ENCODE peak calls at places on chromosomes 3 and 15, in eight cellular contexts. One of them, this sample, is unnamed.

GRCh38 chr3:126358038-126358815 is 1.0 kb upstream of the KLF15 start:
- DNase-seq in Peyer's patch: no peak
- DNase-seq in BE2C: no peak
- DNase-seq in effector memory CD4-positive, alpha-beta T cell: no peak
- DNase-seq in astrocyte: no peak
- DNase-seq in neuronal stem cell: peak; percentile 51
- DNase-seq in skeletal muscle cell: no peak
- DNase-seq in fibroblast of villous mesenchyme: peak; percentile 10
- DNase-seq in this sample: no peak

GRCh38 chr15:71691700-71692417 is 118.5 kb upstream of the NR2E3 start:
- DNase-seq in Peyer's patch: no peak
- DNase-seq in BE2C: no peak
- DNase-seq in effector memory CD4-positive, alpha-beta T cell: no peak
- DNase-seq in astrocyte: peak; percentile 97
- DNase-seq in neuronal stem cell: no peak
- DNase-seq in skeletal muscle cell: peak; percentile 84
- DNase-seq in fibroblast of villous mesenchyme: peak; percentile 97
- DNase-seq in this sample: peak; percentile 93

GRCh38 chr15:96321422-96322391 is 8.8 kb upstream of the NR2F2 start:
- DNase-seq in Peyer's patch: no peak
- DNase-seq in BE2C: no peak
- DNase-seq in effector memory CD4-positive, alpha-beta T cell: no peak
- DNase-seq in astrocyte: peak; percentile 44
- DNase-seq in neuronal stem cell: peak; percentile 44
- DNase-seq in skeletal muscle cell: no peak
- DNase-seq in fibroblast of villous mesenchyme: peak; percentile 56
- DNase-seq in this sample: no peak

GRCh38 chr3:132661120-132661519 is 991 bp downstream of the UBA5 start:
- DNase-seq in Peyer's patch: no peak
- DNase-seq in BE2C: no peak
- DNase-seq in effector memory CD4-positive, alpha-beta T cell: no peak
- DNase-seq in astrocyte: no peak
- DNase-seq in neuronal stem cell: no peak
- DNase-seq in skeletal muscle cell: no peak
- DNase-seq in fibroblast of villous mesenchyme: no peak
- DNase-seq in this sample: no peak

GRCh38 chr15:72706266-72706665 is 20.3 kb downstream of the BBS4 start:
- DNase-seq in Peyer's patch: no peak
- DNase-seq in BE2C: no peak
- DNase-seq in effector memory CD4-positive, alpha-beta T cell: no peak
- DNase-seq in astrocyte: peak; percentile 38
- DNase-seq in neuronal stem cell: no peak
- DNase-seq in skeletal muscle cell: no peak
- DNase-seq in fibroblast of villous mesenchyme: no peak
- DNase-seq in this sample: no peak

GRCh38 chr15:50262533-50262932 is 3.0 kb downstream of the HDC start:
- DNase-seq in Peyer's patch: no peak
- DNase-seq in BE2C: no peak
- DNase-seq in effector memory CD4-positive, alpha-beta T cell: peak; percentile 28
- DNase-seq in astrocyte: no peak
- DNase-seq in neuronal stem cell: no peak
- DNase-seq in skeletal muscle cell: no peak
- DNase-seq in fibroblast of villous mesenchyme: no peak
- DNase-seq in this sample: no peak

GRCh38 chr3:100516843-100517242 is 24.4 kb downstream of the TMEM45A start:
- DNase-seq in Peyer's patch: no peak
- DNase-seq in BE2C: no peak
- DNase-seq in effector memory CD4-positive, alpha-beta T cell: no peak
- DNase-seq in astrocyte: peak; percentile 48
- DNase-seq in neuronal stem cell: no peak
- DNase-seq in skeletal muscle cell: no peak
- DNase-seq in fibroblast of villous mesenchyme: peak; percentile 40
- DNase-seq in this sample: no peak

GRCh38 chr15:43511012-43511885 is 6.2 kb upstream of the MAP1A start:
- DNase-seq in Peyer's patch: no peak
- DNase-seq in BE2C: peak; percentile 72
- DNase-seq in effector memory CD4-positive, alpha-beta T cell: no peak
- DNase-seq in astrocyte: no peak
- DNase-seq in neuronal stem cell: no peak
- DNase-seq in skeletal muscle cell: no peak
- DNase-seq in fibroblast of villous mesenchyme: no peak
- DNase-seq in this sample: no peak

DNA sequence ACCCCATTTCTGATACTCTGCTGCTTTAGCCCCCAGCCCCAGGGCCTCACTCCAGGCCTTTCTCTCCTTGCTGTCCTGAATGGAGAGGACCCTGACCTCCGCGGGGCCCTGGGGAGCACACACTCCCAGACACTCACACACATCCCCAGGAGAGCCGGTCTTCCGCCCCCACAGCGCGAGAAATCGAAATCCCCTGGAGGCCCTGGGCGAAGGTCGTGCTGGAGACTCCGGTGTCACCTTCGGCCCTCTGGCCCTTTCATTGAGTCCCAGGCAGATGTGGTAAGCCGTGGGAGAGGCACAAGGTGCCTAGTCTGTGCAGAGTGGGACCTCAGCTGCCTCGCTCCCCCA is 844 bp upstream of the GOLGA8B start:
- DNase-seq in Peyer's patch: no peak
- DNase-seq in BE2C: peak; percentile 21
- DNase-seq in effector memory CD4-positive, alpha-beta T cell: no peak
- DNase-seq in astrocyte: no peak
- DNase-seq in neuronal stem cell: peak; percentile 12
- DNase-seq in skeletal muscle cell: no peak
- DNase-seq in fibroblast of villous mesenchyme: no peak
- DNase-seq in this sample: no peak
- H3K4me3 ChIP-seq in Peyer's patch: peak overlapping the region; percentile 57
- H3K4me3 ChIP-seq in BE2C: peak overlapping the region; percentile 81
- H3K4me3 ChIP-seq in effector memory CD4-positive, alpha-beta T cell: peak overlapping the region; percentile 84
- H3K4me3 ChIP-seq in astrocyte: peak overlapping the region; percentile 68
- H3K4me3 ChIP-seq in neuronal stem cell: peak overlapping the region; percentile 97
- H3K4me3 ChIP-seq in skeletal muscle cell: peak overlapping the region; percentile 74
- H3K4me3 ChIP-seq in fibroblast of villous mesenchyme: peak overlapping the region; percentile 74
- H3K4me3 ChIP-seq in this sample: peak overlapping the region; percentile 72

GRCh38 chr3:112302061-112302830 is 8.2 kb upstream of the SLC9C1 start:
- DNase-seq in Peyer's patch: no peak
- DNase-seq in BE2C: peak; percentile 70
- DNase-seq in effector memory CD4-positive, alpha-beta T cell: no peak
- DNase-seq in astrocyte: no peak
- DNase-seq in neuronal stem cell: no peak
- DNase-seq in skeletal muscle cell: no peak
- DNase-seq in fibroblast of villous mesenchyme: peak; percentile 87
- DNase-seq in this sample: no peak

GRCh38 chr3:112302881-112303761 is 9.1 kb upstream of the SLC9C1 start:
- DNase-seq in Peyer's patch: no peak
- DNase-seq in BE2C: no peak
- DNase-seq in effector memory CD4-positive, alpha-beta T cell: no peak
- DNase-seq in astrocyte: peak; percentile 3
- DNase-seq in neuronal stem cell: peak; percentile 87
- DNase-seq in skeletal muscle cell: no peak
- DNase-seq in fibroblast of villous mesenchyme: peak; percentile 7
- DNase-seq in this sample: no peak

GRCh38 chr3:112306825-112307224 is 12.8 kb upstream of the SLC9C1 start:
- DNase-seq in Peyer's patch: no peak
- DNase-seq in BE2C: no peak
- DNase-seq in effector memory CD4-positive, alpha-beta T cell: no peak
- DNase-seq in astrocyte: no peak
- DNase-seq in neuronal stem cell: no peak
- DNase-seq in skeletal muscle cell: no peak
- DNase-seq in fibroblast of villous mesenchyme: no peak
- DNase-seq in this sample: no peak

GRCh38 chr3:112303811-112304325 is 9.9 kb upstream of the SLC9C1 start:
- DNase-seq in Peyer's patch: peak; percentile 36
- DNase-seq in BE2C: no peak
- DNase-seq in effector memory CD4-positive, alpha-beta T cell: no peak
- DNase-seq in astrocyte: peak; percentile 29
- DNase-seq in neuronal stem cell: no peak
- DNase-seq in skeletal muscle cell: no peak
- DNase-seq in fibroblast of villous mesenchyme: peak; percentile 13
- DNase-seq in this sample: no peak

DNA sequence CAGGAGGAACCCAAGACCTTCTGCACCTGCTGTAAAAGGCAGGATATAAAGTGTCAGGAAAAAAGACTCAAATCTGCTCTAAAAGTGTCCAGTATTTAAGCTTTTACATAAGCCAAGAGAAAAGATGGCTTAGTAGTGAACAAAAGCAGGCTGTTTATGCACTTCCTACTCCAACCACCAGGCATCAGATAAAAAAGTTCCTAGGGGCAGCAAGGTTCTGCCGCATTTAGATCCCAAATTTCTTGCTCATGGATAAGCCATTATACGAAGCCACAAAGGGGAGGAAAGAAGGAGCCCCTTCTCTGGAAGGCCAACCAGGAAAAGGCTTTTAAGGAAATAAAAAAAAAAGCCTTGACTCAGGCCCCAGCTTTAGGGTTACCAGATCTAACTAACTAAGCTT is 10.6 kb upstream of the SLC9C1 start:
- DNase-seq in Peyer's patch: no peak
- DNase-seq in BE2C: no peak
- DNase-seq in effector memory CD4-positive, alpha-beta T cell: no peak
- DNase-seq in astrocyte: peak; percentile 5
- DNase-seq in neuronal stem cell: no peak
- DNase-seq in skeletal muscle cell: no peak
- DNase-seq in fibroblast of villous mesenchyme: no peak
- DNase-seq in this sample: no peak
- H3K4me3 ChIP-seq in Peyer's patch: no peak overlapping the region
- H3K4me3 ChIP-seq in BE2C: no peak overlapping the region
- H3K4me3 ChIP-seq in effector memory CD4-positive, alpha-beta T cell: no peak overlapping the region
- H3K4me3 ChIP-seq in astrocyte: peak overlapping the region; percentile 74
- H3K4me3 ChIP-seq in neuronal stem cell: no peak overlapping the region
- H3K4me3 ChIP-seq in skeletal muscle cell: no peak overlapping the region
- H3K4me3 ChIP-seq in fibroblast of villous mesenchyme: no peak overlapping the region
- H3K4me3 ChIP-seq in this sample: no peak overlapping the region

DNA sequence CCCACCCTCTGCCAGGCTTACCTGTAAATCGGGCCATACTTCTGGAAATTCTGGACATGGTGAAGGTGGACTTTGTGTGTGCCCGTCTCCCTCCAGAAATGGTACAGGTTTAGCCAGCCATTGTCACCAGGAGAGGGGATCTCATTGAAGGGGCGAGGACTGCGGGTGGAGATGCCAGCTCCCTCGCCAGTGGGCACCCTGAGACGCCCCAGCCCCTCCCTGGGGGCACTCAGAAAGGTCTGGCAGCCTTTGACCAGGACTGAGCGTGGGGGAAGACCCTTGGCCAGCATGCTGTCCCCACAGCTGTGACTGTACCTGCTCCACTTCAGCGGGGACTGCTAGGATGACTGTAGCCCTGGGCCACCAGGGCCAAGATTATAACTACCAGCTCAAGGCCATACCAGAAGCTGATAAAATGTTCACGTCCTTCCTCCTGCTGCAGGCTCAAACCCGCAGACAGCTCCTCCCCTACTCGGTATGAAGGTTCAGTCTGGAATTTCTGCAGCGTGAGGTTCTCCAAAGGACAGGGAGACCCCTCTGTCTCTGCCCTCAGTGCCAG is at the start of gene CYP11A1:
- DNase-seq in Peyer's patch: no peak
- DNase-seq in BE2C: no peak
- DNase-seq in effector memory CD4-positive, alpha-beta T cell: no peak
- DNase-seq in astrocyte: no peak
- DNase-seq in neuronal stem cell: no peak
- DNase-seq in skeletal muscle cell: no peak
- DNase-seq in fibroblast of villous mesenchyme: no peak
- DNase-seq in this sample: no peak
- H3K4me3 ChIP-seq in Peyer's patch: no peak within 1 kb of the TSS
- H3K4me3 ChIP-seq in BE2C: no peak within 1 kb of the TSS
- H3K4me3 ChIP-seq in effector memory CD4-positive, alpha-beta T cell: no peak within 1 kb of the TSS
- H3K4me3 ChIP-seq in astrocyte: no peak within 1 kb of the TSS
- H3K4me3 ChIP-seq in neuronal stem cell: peak within 1 kb of the TSS; percentile 33
- H3K4me3 ChIP-seq in skeletal muscle cell: no peak within 1 kb of the TSS
- H3K4me3 ChIP-seq in fibroblast of villous mesenchyme: no peak within 1 kb of the TSS
- H3K4me3 ChIP-seq in this sample: no peak within 1 kb of the TSS

GRCh38 chr3:182808041-182808765 is 14.9 kb downstream of the ATP11B start:
- DNase-seq in Peyer's patch: no peak
- DNase-seq in BE2C: no peak
- DNase-seq in effector memory CD4-positive, alpha-beta T cell: no peak
- DNase-seq in astrocyte: no peak
- DNase-seq in neuronal stem cell: no peak
- DNase-seq in skeletal muscle cell: no peak
- DNase-seq in fibroblast of villous mesenchyme: no peak
- DNase-seq in this sample: no peak

GRCh38 chr3:182811269-182811596 is 17.9 kb downstream of the ATP11B start:
- DNase-seq in Peyer's patch: no peak
- DNase-seq in BE2C: no peak
- DNase-seq in effector memory CD4-positive, alpha-beta T cell: no peak
- DNase-seq in astrocyte: no peak
- DNase-seq in neuronal stem cell: no peak
- DNase-seq in skeletal muscle cell: no peak
- DNase-seq in fibroblast of villous mesenchyme: no peak
- DNase-seq in this sample: no peak

GRCh38 chr3:182812123-182812522 is 18.8 kb downstream of the ATP11B start:
- DNase-seq in Peyer's patch: no peak
- DNase-seq in BE2C: no peak
- DNase-seq in effector memory CD4-positive, alpha-beta T cell: no peak
- DNase-seq in astrocyte: no peak
- DNase-seq in neuronal stem cell: no peak
- DNase-seq in skeletal muscle cell: no peak
- DNase-seq in fibroblast of villous mesenchyme: peak; percentile 88
- DNase-seq in this sample: no peak

GRCh38 chr3:182809523-182809922 is 16.2 kb downstream of the ATP11B start:
- DNase-seq in Peyer's patch: no peak
- DNase-seq in BE2C: no peak
- DNase-seq in effector memory CD4-positive, alpha-beta T cell: no peak
- DNase-seq in astrocyte: no peak
- DNase-seq in neuronal stem cell: no peak
- DNase-seq in skeletal muscle cell: no peak
- DNase-seq in fibroblast of villous mesenchyme: no peak
- DNase-seq in this sample: no peak

DNA sequence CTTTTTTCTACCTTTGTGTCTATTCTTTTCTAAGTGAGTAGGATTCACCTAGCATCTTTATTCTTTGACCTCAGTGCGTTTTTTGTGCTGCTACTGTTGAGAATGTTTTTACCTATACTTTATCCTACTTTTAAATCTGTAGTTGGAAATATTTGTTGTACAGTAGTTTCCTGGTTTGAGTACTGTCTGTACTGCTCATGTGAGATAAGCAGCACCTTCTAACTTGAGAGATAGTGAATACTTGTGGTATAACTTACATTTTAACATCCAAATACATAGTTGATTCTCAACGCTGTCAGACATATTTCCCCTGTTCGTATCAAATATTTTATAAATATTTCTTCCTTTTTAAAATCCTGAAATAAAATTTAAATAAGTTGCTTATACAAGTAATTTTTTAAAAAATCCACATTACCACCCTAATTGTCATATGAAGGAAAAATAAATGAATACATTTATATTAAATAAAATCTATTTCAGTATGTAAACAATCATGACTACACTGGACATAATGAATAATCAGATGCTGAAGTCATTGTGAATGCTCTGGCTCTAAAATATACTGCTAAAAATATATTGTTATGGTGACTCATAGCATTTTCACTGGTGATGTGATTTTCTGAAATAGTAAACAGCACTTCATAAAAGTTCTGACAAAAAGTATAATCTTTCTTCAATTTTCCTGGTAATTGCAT is 17.4 kb downstream of the ATP11B start:
- DNase-seq in Peyer's patch: no peak
- DNase-seq in BE2C: no peak
- DNase-seq in effector memory CD4-positive, alpha-beta T cell: no peak
- DNase-seq in astrocyte: no peak
- DNase-seq in neuronal stem cell: no peak
- DNase-seq in skeletal muscle cell: no peak
- DNase-seq in fibroblast of villous mesenchyme: no peak
- DNase-seq in this sample: no peak
- H3K4me3 ChIP-seq in Peyer's patch: no peak overlapping the region
- H3K4me3 ChIP-seq in BE2C: no peak overlapping the region
- H3K4me3 ChIP-seq in effector memory CD4-positive, alpha-beta T cell: no peak overlapping the region
- H3K4me3 ChIP-seq in astrocyte: no peak overlapping the region
- H3K4me3 ChIP-seq in neuronal stem cell: no peak overlapping the region
- H3K4me3 ChIP-seq in skeletal muscle cell: no peak overlapping the region
- H3K4me3 ChIP-seq in fibroblast of villous mesenchyme: no peak overlapping the region
- H3K4me3 ChIP-seq in this sample: no peak overlapping the region

GRCh38 chr3:80051602-80051962 is 283.8 kb upstream of the ROBO1 start:
- DNase-seq in Peyer's patch: no peak
- DNase-seq in BE2C: no peak
- DNase-seq in effector memory CD4-positive, alpha-beta T cell: no peak
- DNase-seq in astrocyte: no peak
- DNase-seq in neuronal stem cell: no peak
- DNase-seq in skeletal muscle cell: no peak
- DNase-seq in fibroblast of villous mesenchyme: no peak
- DNase-seq in this sample: no peak
- H3K4me3 ChIP-seq in Peyer's patch: no peak overlapping the region
- H3K4me3 ChIP-seq in BE2C: no peak overlapping the region
- H3K4me3 ChIP-seq in effector memory CD4-positive, alpha-beta T cell: no peak overlapping the region
- H3K4me3 ChIP-seq in astrocyte: no peak overlapping the region
- H3K4me3 ChIP-seq in neuronal stem cell: no peak overlapping the region
- H3K4me3 ChIP-seq in skeletal muscle cell: no peak overlapping the region
- H3K4me3 ChIP-seq in fibroblast of villous mesenchyme: no peak overlapping the region
- H3K4me3 ChIP-seq in this sample: no peak overlapping the region